ENCODE peak calls at places on chromosomes 1 and 21, in nine cellular contexts. One of them, this sample, is unnamed.

GRCh38 chr1:215599418-215599817 is 32.3 kb downstream of the KCTD3 start:
- DNase-seq in lung microvascular endothelial cell: peak; percentile 50
- DNase-seq in posterior cingulate gyrus: no peak
- DNase-seq in erythroblast: peak; percentile 28
- DNase-seq in HTR-8/SVneo: no peak
- DNase-seq in adipocyte: peak; percentile 48
- DNase-seq in CD8-positive, alpha-beta T cell: no peak
- DNase-seq in activated B cell treated with CpG ODN at 0.5 μM for 24 hours: no peak
- DNase-seq in hepatocyte: peak; percentile 30
- DNase-seq in this sample: no peak

GRCh38 chr1:15236226-15237145 is 10.5 kb upstream of the FHAD1 start:
- DNase-seq in lung microvascular endothelial cell: no peak
- DNase-seq in posterior cingulate gyrus: peak; percentile 34
- DNase-seq in erythroblast: no peak
- DNase-seq in HTR-8/SVneo: no peak
- DNase-seq in adipocyte: no peak
- DNase-seq in CD8-positive, alpha-beta T cell: no peak
- DNase-seq in activated B cell treated with CpG ODN at 0.5 μM for 24 hours: no peak
- DNase-seq in hepatocyte: no peak
- DNase-seq in this sample: peak; percentile 64

GRCh38 chr1:17250601-17251000 is 1.7 kb downstream of the PADI3 start:
- DNase-seq in lung microvascular endothelial cell: peak; percentile 28
- DNase-seq in posterior cingulate gyrus: no peak
- DNase-seq in erythroblast: no peak
- DNase-seq in HTR-8/SVneo: peak; percentile 80
- DNase-seq in adipocyte: no peak
- DNase-seq in CD8-positive, alpha-beta T cell: no peak
- DNase-seq in activated B cell treated with CpG ODN at 0.5 μM for 24 hours: no peak
- DNase-seq in hepatocyte: no peak
- DNase-seq in this sample: no peak

GRCh38 chr1:41343790-41344679 is 17.2 kb upstream of the FOXO6 start:
- DNase-seq in lung microvascular endothelial cell: no peak
- DNase-seq in posterior cingulate gyrus: no peak
- DNase-seq in erythroblast: no peak
- DNase-seq in HTR-8/SVneo: no peak
- DNase-seq in adipocyte: no peak
- DNase-seq in CD8-positive, alpha-beta T cell: peak; percentile 47
- DNase-seq in activated B cell treated with CpG ODN at 0.5 μM for 24 hours: no peak
- DNase-seq in hepatocyte: no peak
- DNase-seq in this sample: peak; percentile 59

GRCh38 chr1:155018617-155019348 is 14.8 kb downstream of the DCST2 start:
- DNase-seq in lung microvascular endothelial cell: no peak
- DNase-seq in posterior cingulate gyrus: no peak
- DNase-seq in erythroblast: no peak
- DNase-seq in HTR-8/SVneo: no peak
- DNase-seq in adipocyte: no peak
- DNase-seq in CD8-positive, alpha-beta T cell: no peak
- DNase-seq in activated B cell treated with CpG ODN at 0.5 μM for 24 hours: no peak
- DNase-seq in hepatocyte: no peak
- DNase-seq in this sample: no peak

GRCh38 chr1:231931846-231932454 is 305.4 kb downstream of the DISC1 start:
- DNase-seq in lung microvascular endothelial cell: no peak
- DNase-seq in posterior cingulate gyrus: no peak
- DNase-seq in erythroblast: peak; percentile 43
- DNase-seq in HTR-8/SVneo: no peak
- DNase-seq in adipocyte: no peak
- DNase-seq in CD8-positive, alpha-beta T cell: peak; percentile 72
- DNase-seq in activated B cell treated with CpG ODN at 0.5 μM for 24 hours: no peak
- DNase-seq in hepatocyte: no peak
- DNase-seq in this sample: peak; percentile 83

GRCh38 chr1:175830500-175830899 is 87.1 kb upstream of the TNR start:
- DNase-seq in lung microvascular endothelial cell: no peak
- DNase-seq in posterior cingulate gyrus: no peak
- DNase-seq in erythroblast: no peak
- DNase-seq in HTR-8/SVneo: no peak
- DNase-seq in adipocyte: no peak
- DNase-seq in CD8-positive, alpha-beta T cell: no peak
- DNase-seq in activated B cell treated with CpG ODN at 0.5 μM for 24 hours: no peak
- DNase-seq in hepatocyte: no peak
- DNase-seq in this sample: no peak

GRCh38 chr1:37793773-37794371 is at the start of gene MANEAL:
- DNase-seq in lung microvascular endothelial cell: peak; percentile 62
- DNase-seq in posterior cingulate gyrus: peak; percentile 53
- DNase-seq in erythroblast: peak; percentile 77
- DNase-seq in HTR-8/SVneo: peak; percentile 38
- DNase-seq in adipocyte: peak; percentile 79
- DNase-seq in CD8-positive, alpha-beta T cell: no peak
- DNase-seq in activated B cell treated with CpG ODN at 0.5 μM for 24 hours: peak; percentile 56
- DNase-seq in hepatocyte: peak; percentile 79
- DNase-seq in this sample: peak; percentile 80

GRCh38 chr1:151720974-151721787 is at the start of gene RIIAD1:
- DNase-seq in lung microvascular endothelial cell: peak; percentile 25
- DNase-seq in posterior cingulate gyrus: no peak
- DNase-seq in erythroblast: peak; percentile 30
- DNase-seq in HTR-8/SVneo: peak; percentile 28
- DNase-seq in adipocyte: peak; percentile 45
- DNase-seq in CD8-positive, alpha-beta T cell: peak; percentile 61
- DNase-seq in activated B cell treated with CpG ODN at 0.5 μM for 24 hours: peak; percentile 36
- DNase-seq in hepatocyte: peak; percentile 44
- DNase-seq in this sample: peak; percentile 86

GRCh38 chr1:227764019-227764391 is 28.8 kb downstream of the SNAP47 start:
- DNase-seq in lung microvascular endothelial cell: no peak
- DNase-seq in posterior cingulate gyrus: no peak
- DNase-seq in erythroblast: no peak
- DNase-seq in HTR-8/SVneo: no peak
- DNase-seq in adipocyte: peak; percentile 83
- DNase-seq in CD8-positive, alpha-beta T cell: no peak
- DNase-seq in activated B cell treated with CpG ODN at 0.5 μM for 24 hours: no peak
- DNase-seq in hepatocyte: no peak
- DNase-seq in this sample: no peak

GRCh38 chr1:183038913-183039312 is 15.7 kb downstream of the LAMC1 start:
- DNase-seq in lung microvascular endothelial cell: no peak
- DNase-seq in posterior cingulate gyrus: no peak
- DNase-seq in erythroblast: no peak
- DNase-seq in HTR-8/SVneo: no peak
- DNase-seq in adipocyte: no peak
- DNase-seq in CD8-positive, alpha-beta T cell: no peak
- DNase-seq in activated B cell treated with CpG ODN at 0.5 μM for 24 hours: no peak
- DNase-seq in hepatocyte: no peak
- DNase-seq in this sample: no peak

GRCh38 chr1:39387452-39387851 is 104.0 kb upstream of the BMP8A start:
- DNase-seq in lung microvascular endothelial cell: peak; percentile 67
- DNase-seq in posterior cingulate gyrus: no peak
- DNase-seq in erythroblast: peak; percentile 13
- DNase-seq in HTR-8/SVneo: peak; percentile 83
- DNase-seq in adipocyte: peak; percentile 84
- DNase-seq in CD8-positive, alpha-beta T cell: no peak
- DNase-seq in activated B cell treated with CpG ODN at 0.5 μM for 24 hours: no peak
- DNase-seq in hepatocyte: peak; percentile 40
- DNase-seq in this sample: no peak

GRCh38 chr1:159678924-159679323 is 35.5 kb downstream of the CRP start:
- DNase-seq in lung microvascular endothelial cell: no peak
- DNase-seq in posterior cingulate gyrus: no peak
- DNase-seq in erythroblast: no peak
- DNase-seq in HTR-8/SVneo: no peak
- DNase-seq in adipocyte: no peak
- DNase-seq in CD8-positive, alpha-beta T cell: no peak
- DNase-seq in activated B cell treated with CpG ODN at 0.5 μM for 24 hours: no peak
- DNase-seq in hepatocyte: no peak
- DNase-seq in this sample: no peak

GRCh38 chr1:7380712-7381111 is 390.4 kb upstream of the VAMP3 start:
- DNase-seq in lung microvascular endothelial cell: no peak
- DNase-seq in posterior cingulate gyrus: no peak
- DNase-seq in erythroblast: no peak
- DNase-seq in HTR-8/SVneo: no peak
- DNase-seq in adipocyte: no peak
- DNase-seq in CD8-positive, alpha-beta T cell: peak; percentile 9
- DNase-seq in activated B cell treated with CpG ODN at 0.5 μM for 24 hours: no peak
- DNase-seq in hepatocyte: no peak
- DNase-seq in this sample: peak; percentile 33

GRCh38 chr1:89276690-89277089 is 4.0 kb upstream of the GBP5 start:
- DNase-seq in lung microvascular endothelial cell: peak; percentile 28
- DNase-seq in posterior cingulate gyrus: no peak
- DNase-seq in erythroblast: no peak
- DNase-seq in HTR-8/SVneo: no peak
- DNase-seq in adipocyte: peak; percentile 42
- DNase-seq in CD8-positive, alpha-beta T cell: no peak
- DNase-seq in activated B cell treated with CpG ODN at 0.5 μM for 24 hours: no peak
- DNase-seq in hepatocyte: no peak
- DNase-seq in this sample: no peak

GRCh38 chr1:170534626-170535147 is 2.7 kb downstream of the GORAB start:
- DNase-seq in lung microvascular endothelial cell: no peak
- DNase-seq in posterior cingulate gyrus: no peak
- DNase-seq in erythroblast: no peak
- DNase-seq in HTR-8/SVneo: no peak
- DNase-seq in adipocyte: no peak
- DNase-seq in CD8-positive, alpha-beta T cell: no peak
- DNase-seq in activated B cell treated with CpG ODN at 0.5 μM for 24 hours: no peak
- DNase-seq in hepatocyte: no peak
- DNase-seq in this sample: no peak

GRCh38 chr1:112358798-112359408 is 37.1 kb upstream of the CTTNBP2NL start:
- DNase-seq in lung microvascular endothelial cell: peak; percentile 60
- DNase-seq in posterior cingulate gyrus: peak; percentile 85
- DNase-seq in erythroblast: peak; percentile 30
- DNase-seq in HTR-8/SVneo: peak; percentile 25
- DNase-seq in adipocyte: peak; percentile 83
- DNase-seq in CD8-positive, alpha-beta T cell: no peak
- DNase-seq in activated B cell treated with CpG ODN at 0.5 μM for 24 hours: no peak
- DNase-seq in hepatocyte: peak; percentile 70
- DNase-seq in this sample: peak; percentile 92

GRCh38 chr1:62439652-62440371 is 3.0 kb downstream of the USP1 start:
- DNase-seq in lung microvascular endothelial cell: no peak
- DNase-seq in posterior cingulate gyrus: no peak
- DNase-seq in erythroblast: peak; percentile 11
- DNase-seq in HTR-8/SVneo: no peak
- DNase-seq in adipocyte: no peak
- DNase-seq in CD8-positive, alpha-beta T cell: no peak
- DNase-seq in activated B cell treated with CpG ODN at 0.5 μM for 24 hours: no peak
- DNase-seq in hepatocyte: peak; percentile 27
- DNase-seq in this sample: no peak

GRCh38 chr1:1080122-1080753 is 6.1 kb upstream of the RNF223 start:
- DNase-seq in lung microvascular endothelial cell: no peak
- DNase-seq in posterior cingulate gyrus: peak; percentile 50
- DNase-seq in erythroblast: peak; percentile 31
- DNase-seq in HTR-8/SVneo: peak; percentile 35
- DNase-seq in adipocyte: peak; percentile 48
- DNase-seq in CD8-positive, alpha-beta T cell: no peak
- DNase-seq in activated B cell treated with CpG ODN at 0.5 μM for 24 hours: peak; percentile 33
- DNase-seq in hepatocyte: peak; percentile 75
- DNase-seq in this sample: peak; percentile 94

GRCh38 chr1:162720996-162721395 is 69.5 kb upstream of the HSD17B7 start:
- DNase-seq in lung microvascular endothelial cell: peak; percentile 39
- DNase-seq in posterior cingulate gyrus: no peak
- DNase-seq in erythroblast: no peak
- DNase-seq in HTR-8/SVneo: no peak
- DNase-seq in adipocyte: no peak
- DNase-seq in CD8-positive, alpha-beta T cell: no peak
- DNase-seq in activated B cell treated with CpG ODN at 0.5 μM for 24 hours: no peak
- DNase-seq in hepatocyte: no peak
- DNase-seq in this sample: no peak

GRCh38 chr1:85078903-85079302 is 30.6 kb upstream of the MCOLN3 start:
- DNase-seq in lung microvascular endothelial cell: peak; percentile 4
- DNase-seq in posterior cingulate gyrus: no peak
- DNase-seq in erythroblast: no peak
- DNase-seq in HTR-8/SVneo: peak; percentile 14
- DNase-seq in adipocyte: peak; percentile 58
- DNase-seq in CD8-positive, alpha-beta T cell: no peak
- DNase-seq in activated B cell treated with CpG ODN at 0.5 μM for 24 hours: no peak
- DNase-seq in hepatocyte: peak; percentile 23
- DNase-seq in this sample: no peak

GRCh38 chr21:35002879-35003722 is 46.0 kb downstream of the RUNX1 start:
- DNase-seq in lung microvascular endothelial cell: no peak
- DNase-seq in posterior cingulate gyrus: no peak
- DNase-seq in erythroblast: no peak
- DNase-seq in HTR-8/SVneo: no peak
- DNase-seq in adipocyte: peak; percentile 32
- DNase-seq in CD8-positive, alpha-beta T cell: no peak
- DNase-seq in activated B cell treated with CpG ODN at 0.5 μM for 24 hours: no peak
- DNase-seq in hepatocyte: no peak
- DNase-seq in this sample: no peak

GRCh38 chr1:88935522-88936222 is 44.3 kb upstream of the GTF2B start:
- DNase-seq in lung microvascular endothelial cell: peak; percentile 52
- DNase-seq in posterior cingulate gyrus: no peak
- DNase-seq in erythroblast: peak; percentile 54
- DNase-seq in HTR-8/SVneo: peak; percentile 26
- DNase-seq in adipocyte: peak; percentile 71
- DNase-seq in CD8-positive, alpha-beta T cell: no peak
- DNase-seq in activated B cell treated with CpG ODN at 0.5 μM for 24 hours: no peak
- DNase-seq in hepatocyte: peak; percentile 56
- DNase-seq in this sample: no peak

GRCh38 chr21:41453198-41453597 is 27.2 kb downstream of the MX1 start:
- DNase-seq in lung microvascular endothelial cell: no peak
- DNase-seq in posterior cingulate gyrus: no peak
- DNase-seq in erythroblast: no peak
- DNase-seq in HTR-8/SVneo: no peak
- DNase-seq in adipocyte: no peak
- DNase-seq in CD8-positive, alpha-beta T cell: no peak
- DNase-seq in activated B cell treated with CpG ODN at 0.5 μM for 24 hours: no peak
- DNase-seq in hepatocyte: no peak
- DNase-seq in this sample: no peak

GRCh38 chr1:219088778-219089557 is 84.7 kb upstream of the LYPLAL1 start:
- DNase-seq in lung microvascular endothelial cell: peak; percentile 57
- DNase-seq in posterior cingulate gyrus: no peak
- DNase-seq in erythroblast: peak; percentile 65
- DNase-seq in HTR-8/SVneo: peak; percentile 48
- DNase-seq in adipocyte: peak; percentile 89
- DNase-seq in CD8-positive, alpha-beta T cell: no peak
- DNase-seq in activated B cell treated with CpG ODN at 0.5 μM for 24 hours: no peak
- DNase-seq in hepatocyte: peak; percentile 43
- DNase-seq in this sample: no peak

GRCh38 chr1:207817778-207818751 is 66.2 kb downstream of the CD46 start:
- DNase-seq in lung microvascular endothelial cell: no peak
- DNase-seq in posterior cingulate gyrus: no peak
- DNase-seq in erythroblast: no peak
- DNase-seq in HTR-8/SVneo: no peak
- DNase-seq in adipocyte: no peak
- DNase-seq in CD8-positive, alpha-beta T cell: no peak
- DNase-seq in activated B cell treated with CpG ODN at 0.5 μM for 24 hours: no peak
- DNase-seq in hepatocyte: no peak
- DNase-seq in this sample: no peak

GRCh38 chr1:207049974-207050391 is 1.0 kb downstream of the YOD1 start:
- DNase-seq in lung microvascular endothelial cell: peak; percentile 65
- DNase-seq in posterior cingulate gyrus: no peak
- DNase-seq in erythroblast: peak; percentile 73
- DNase-seq in HTR-8/SVneo: no peak
- DNase-seq in adipocyte: peak; percentile 88
- DNase-seq in CD8-positive, alpha-beta T cell: peak; percentile 61
- DNase-seq in activated B cell treated with CpG ODN at 0.5 μM for 24 hours: no peak
- DNase-seq in hepatocyte: peak; percentile 78
- DNase-seq in this sample: no peak

GRCh38 chr1:79128726-79129125 is 122.2 kb upstream of the ADGRL4 start:
- DNase-seq in lung microvascular endothelial cell: peak; percentile 83
- DNase-seq in posterior cingulate gyrus: no peak
- DNase-seq in erythroblast: no peak
- DNase-seq in HTR-8/SVneo: peak; percentile 20
- DNase-seq in adipocyte: peak; percentile 74
- DNase-seq in CD8-positive, alpha-beta T cell: no peak
- DNase-seq in activated B cell treated with CpG ODN at 0.5 μM for 24 hours: no peak
- DNase-seq in hepatocyte: no peak
- DNase-seq in this sample: no peak

GRCh38 chr1:2347409-2347785 is 44.0 kb downstream of the MORN1 start:
- DNase-seq in lung microvascular endothelial cell: no peak
- DNase-seq in posterior cingulate gyrus: peak; percentile 1
- DNase-seq in erythroblast: no peak
- DNase-seq in HTR-8/SVneo: no peak
- DNase-seq in adipocyte: no peak
- DNase-seq in CD8-positive, alpha-beta T cell: no peak
- DNase-seq in activated B cell treated with CpG ODN at 0.5 μM for 24 hours: no peak
- DNase-seq in hepatocyte: no peak
- DNase-seq in this sample: no peak